ENCODE peak calls at places on chromosomes 16 and 17, in eight cellular contexts. C is Caco-2; A is CD8-positive, alpha-beta memory T cell; U is hepatocyte; N is heart right ventricle; Q is effector memory CD4-positive, alpha-beta T cell; Z is CD8-positive, alpha-beta T cell; G is pancreas. T is an unnamed sample.

GRCh38 chr17:17041018-17041521 is 1.2 kb upstream of the MPRIP start:
- DNase-seq in C (peak; percentile 80), A (no peak), U (peak; percentile 66), N (no peak), Q (no peak), Z (no peak), G (peak; percentile 79), T (no peak)

GRCh38 chr17:10205549-10206185 is 7.3 kb upstream of the GAS7 start:
- DNase-seq in C (no peak), A (no peak), U (no peak), N (no peak), Q (no peak), Z (no peak), G (no peak), T (no peak)

GRCh38 chr17:7945651-7946050 is 13.6 kb downstream of the CNTROB start:
- DNase-seq in C (no peak), A (no peak), U (no peak), N (no peak), Q (no peak), Z (no peak), G (no peak), T (no peak)

GRCh38 chr17:50127661-50128361 is 2.1 kb downstream of the SAMD14 start:
- DNase-seq in C (no peak), A (no peak), U (no peak), N (no peak), Q (no peak), Z (no peak), G (no peak), T (no peak)

GRCh38 chr16:16033208-16033717 is 83.8 kb downstream of the ABCC1 start:
- DNase-seq in C (no peak), A (peak; percentile 59), U (no peak), N (no peak), Q (peak; percentile 5), Z (no peak), G (no peak), T (no peak)

GRCh38 chr16:81476732-81477131 is 32.1 kb downstream of the CMIP start:
- DNase-seq in C (no peak), A (no peak), U (no peak), N (no peak), Q (no peak), Z (no peak), G (no peak), T (no peak)

GRCh38 chr16:83715217-83715920 is 92.4 kb upstream of the HSBP1 start:
- DNase-seq in C (no peak), A (no peak), U (no peak), N (no peak), Q (no peak), Z (no peak), G (no peak), T (no peak)

GRCh38 chr17:27577884-27578717 is 52.9 kb upstream of the LGALS9 start:
- DNase-seq in C (peak; percentile 47), A (no peak), U (peak; percentile 75), N (no peak), Q (no peak), Z (no peak), G (peak; percentile 81), T (no peak)

GRCh38 chr17:48831549-48831883 is 681 bp downstream of the CALCOCO2 start:
- DNase-seq in C (no peak), A (no peak), U (no peak), N (no peak), Q (no peak), Z (no peak), G (no peak), T (no peak)

GRCh38 chr17:70159980-70160379 is 9.4 kb upstream of the KCNJ2 start:
- DNase-seq in C (no peak), A (no peak), U (no peak), N (no peak), Q (no peak), Z (no peak), G (no peak), T (no peak)

GRCh38 chr17:58330997-58331814 is 2.6 kb upstream of the TSPOAP1 start:
- DNase-seq in C (no peak), A (peak; percentile 90), U (no peak), N (no peak), Q (peak; percentile 62), Z (no peak), G (no peak), T (no peak)

GRCh38 chr16:21150375-21151001 is at the start of gene DNAH3:
- DNase-seq in C (no peak), A (no peak), U (no peak), N (no peak), Q (no peak), Z (no peak), G (no peak), T (no peak)

GRCh38 chr17:42488032-42488431 is 29.4 kb downstream of the ATP6V0A1 start:
- DNase-seq in C (no peak), A (no peak), U (no peak), N (no peak), Q (no peak), Z (no peak), G (no peak), T (no peak)

GRCh38 chr16:75258807-75259141 is 7.3 kb upstream of the BCAR1 start:
- DNase-seq in C (no peak), A (no peak), U (no peak), N (no peak), Q (no peak), Z (no peak), G (no peak), T (no peak)

GRCh38 chr17:53316073-53316472 is 506.7 kb upstream of the KIF2B start:
- DNase-seq in C (no peak), A (no peak), U (no peak), N (no peak), Q (no peak), Z (no peak), G (no peak), T (no peak)

GRCh38 chr17:50214986-50215730 is 13.7 kb upstream of the COL1A1 start:
- DNase-seq in C (peak; percentile 42), A (no peak), U (peak; percentile 16), N (no peak), Q (no peak), Z (no peak), G (no peak), T (no peak)

GRCh38 chr17:28645576-28645939 is 600 bp upstream of the BLTP2 start:
- DNase-seq in C (no peak), A (no peak), U (no peak), N (no peak), Q (no peak), Z (no peak), G (no peak), T (no peak)

GRCh38 chr17:79970576-79971068 is 65.0 kb downstream of the TBC1D16 start:
- DNase-seq in C (no peak), A (peak; percentile 31), U (peak; percentile 75), N (no peak), Q (no peak), Z (no peak), G (no peak), T (no peak)

DNA sequence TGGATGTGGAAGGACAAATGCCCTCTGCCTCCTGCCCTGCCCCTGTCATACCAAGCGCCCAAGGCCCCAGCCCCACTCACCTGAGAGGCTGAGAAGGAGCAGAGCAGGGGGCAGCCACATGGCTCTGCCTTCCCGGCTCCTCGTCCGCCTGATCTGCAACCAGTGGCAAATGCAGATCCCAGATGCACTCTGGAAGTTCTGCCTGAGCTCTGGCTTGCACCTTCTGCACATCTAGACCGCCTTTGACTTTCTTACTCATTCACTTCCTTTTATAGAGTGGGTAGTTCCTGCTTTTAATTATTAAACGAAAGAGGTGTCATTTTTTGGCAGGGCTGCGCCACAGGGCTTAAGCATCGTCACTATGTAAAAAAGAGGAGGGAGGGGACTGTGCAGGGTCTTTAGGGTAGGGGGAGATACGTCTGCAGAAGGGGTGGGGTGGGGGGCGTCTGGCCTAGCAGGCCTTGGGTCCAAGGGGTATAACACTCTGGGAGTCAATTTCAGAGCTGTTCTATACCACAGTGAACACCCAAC is at the start of gene CD300LB:
- DNase-seq in C (no peak), A (no peak), U (no peak), N (no peak), Q (no peak), Z (no peak), G (no peak), T (no peak)
- H3K4me3 ChIP-seq in C (no peak within 1 kb of the TSS), A (no peak within 1 kb of the TSS), U (no peak within 1 kb of the TSS), N (peak within 1 kb of the TSS; percentile 17), Q (no peak within 1 kb of the TSS), Z (no peak within 1 kb of the TSS), G (no peak within 1 kb of the TSS), T (no peak within 1 kb of the TSS)

GRCh38 chr17:77320501-77321256 is 179.9 kb downstream of the SEC14L1 start:
- DNase-seq in C (peak; percentile 28), A (peak; percentile 39), U (no peak), N (no peak), Q (no peak), Z (no peak), G (no peak), T (no peak)
- H3K4me1 ChIP-seq in C (peaks cover 65% of the 10 kb centered on the region), A (peaks cover 37% of the 10 kb centered on the region), U (peaks cover 79% of the 10 kb centered on the region), N (peaks cover 12% of the 10 kb centered on the region), Q (peaks cover 39% of the 10 kb centered on the region), Z (peaks cover 47% of the 10 kb centered on the region), G (no peaks in the 10 kb centered on the region), T (peaks cover 54% of the 10 kb centered on the region)

DNA sequence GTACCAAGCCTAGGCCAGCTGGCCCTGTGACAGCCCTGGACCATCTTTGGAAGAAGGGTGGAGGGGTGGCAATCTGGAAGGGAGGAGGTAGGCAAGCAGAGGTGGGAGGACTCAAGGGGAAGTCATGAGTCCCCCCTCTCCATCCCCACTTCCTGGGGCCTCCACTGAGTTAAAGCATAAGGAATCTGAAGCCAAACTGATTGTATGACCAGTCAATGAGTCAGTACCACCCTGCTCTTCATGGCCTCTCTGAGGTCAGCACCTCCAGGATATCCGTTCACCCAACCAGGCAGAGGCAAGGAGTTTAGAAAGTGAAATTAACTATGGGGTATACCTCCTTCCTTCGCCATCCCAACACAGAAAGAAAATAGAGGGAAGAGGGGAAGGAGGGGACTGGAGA is 272.7 kb downstream of the SOX9 start:
- DNase-seq in C (no peak), A (no peak), U (no peak), N (no peak), Q (no peak), Z (no peak), G (no peak), T (no peak)
- H3K4me3 ChIP-seq in C (no peak overlapping the region), A (no peak overlapping the region), U (no peak overlapping the region), N (no peak overlapping the region), Q (no peak overlapping the region), Z (no peak overlapping the region), G (no peak overlapping the region), T (no peak overlapping the region)

GRCh38 chr17:45224671-45225050 is 3.0 kb downstream of the FMNL1 start:
- DNase-seq in C (no peak), A (peak; percentile 53), U (no peak), N (no peak), Q (no peak), Z (no peak), G (no peak), T (no peak)

GRCh38 chr17:45222273-45222993 is 748 bp downstream of the FMNL1 start:
- DNase-seq in C (no peak), A (peak; percentile 68), U (no peak), N (no peak), Q (no peak), Z (no peak), G (no peak), T (no peak)

GRCh38 chr17:45221997-45222272 is 250 bp downstream of the FMNL1 start:
- DNase-seq in C (no peak), A (no peak), U (no peak), N (peak; percentile 29), Q (no peak), Z (no peak), G (no peak), T (no peak)

GRCh38 chr17:45223541-45224528 is 2.1 kb downstream of the FMNL1 start:
- DNase-seq in C (no peak), A (peak; percentile 73), U (no peak), N (no peak), Q (peak; percentile 48), Z (no peak), G (no peak), T (no peak)

GRCh38 chr17:45222994-45223540 is 1.4 kb downstream of the FMNL1 start:
- DNase-seq in C (no peak), A (no peak), U (no peak), N (no peak), Q (no peak), Z (no peak), G (no peak), T (no peak)
- H3K4me1 ChIP-seq in C (peaks cover 5% of the 10 kb centered on the region), A (peaks cover 57% of the 10 kb centered on the region), U (peaks cover 4% of the 10 kb centered on the region), N (peaks cover 21% of the 10 kb centered on the region), Q (peaks cover 65% of the 10 kb centered on the region), Z (peaks cover 62% of the 10 kb centered on the region), G (peaks cover 5% of the 10 kb centered on the region), T (no peaks in the 10 kb centered on the region)